ENCODE peak calls at places on chromosomes 13 and 19, in eight cellular contexts. One of them, this sample, is unnamed.

GRCh38 chr13:97076898-97077297 is 82.6 kb upstream of the OXGR1 start:
- DNase-seq in CD4-positive, CD25-positive, alpha-beta regulatory T cell: no peak
- DNase-seq in uterus: no peak
- DNase-seq in mucosa of descending colon: no peak
- DNase-seq in heart left ventricle: no peak
- DNase-seq in pancreas: no peak
- DNase-seq in brain microvascular endothelial cell: peak
- DNase-seq in small intestine: no peak
- DNase-seq in this sample: no peak

GRCh38 chr19:2021453-2022140 is 6.1 kb upstream of the BTBD2 start:
- DNase-seq in brain microvascular endothelial cell: no peak
- DNase-seq in pancreas: no peak
- DNase-seq in heart left ventricle: no peak
- DNase-seq in small intestine: no peak
- DNase-seq in mucosa of descending colon: no peak
- DNase-seq in uterus: no peak
- DNase-seq in CD4-positive, CD25-positive, alpha-beta regulatory T cell: no peak
- DNase-seq in this sample: no peak

GRCh38 chr19:35977446-35978222 is 17.4 kb upstream of the SDHAF1 start:
- DNase-seq in uterus: no peak
- DNase-seq in CD4-positive, CD25-positive, alpha-beta regulatory T cell: no peak
- DNase-seq in brain microvascular endothelial cell: no peak
- DNase-seq in pancreas: no peak
- DNase-seq in heart left ventricle: no peak
- DNase-seq in small intestine: no peak
- DNase-seq in mucosa of descending colon: no peak
- DNase-seq in this sample: no peak

GRCh38 chr13:34372581-34372980 is 554.6 kb downstream of the RFC3 start:
- DNase-seq in pancreas: no peak
- DNase-seq in small intestine: no peak
- DNase-seq in heart left ventricle: no peak
- DNase-seq in brain microvascular endothelial cell: no peak
- DNase-seq in CD4-positive, CD25-positive, alpha-beta regulatory T cell: no peak
- DNase-seq in mucosa of descending colon: no peak
- DNase-seq in uterus: no peak
- DNase-seq in this sample: no peak

GRCh38 chr13:23488442-23488841 is 54.9 kb upstream of the SACS start:
- DNase-seq in small intestine: no peak
- DNase-seq in pancreas: no peak
- DNase-seq in mucosa of descending colon: no peak
- DNase-seq in heart left ventricle: no peak
- DNase-seq in uterus: no peak
- DNase-seq in brain microvascular endothelial cell: peak
- DNase-seq in CD4-positive, CD25-positive, alpha-beta regulatory T cell: no peak
- DNase-seq in this sample: no peak

GRCh38 chr13:94595006-94595942 is 678 bp downstream of the TGDS start:
- DNase-seq in uterus: no peak
- DNase-seq in heart left ventricle: no peak
- DNase-seq in mucosa of descending colon: peak
- DNase-seq in brain microvascular endothelial cell: no peak
- DNase-seq in small intestine: peak
- DNase-seq in CD4-positive, CD25-positive, alpha-beta regulatory T cell: no peak
- DNase-seq in pancreas: no peak
- DNase-seq in this sample: no peak

GRCh38 chr13:48165063-48165462 is 67.9 kb upstream of the ITM2B start:
- DNase-seq in CD4-positive, CD25-positive, alpha-beta regulatory T cell: no peak
- DNase-seq in small intestine: no peak
- DNase-seq in brain microvascular endothelial cell: no peak
- DNase-seq in uterus: no peak
- DNase-seq in pancreas: no peak
- DNase-seq in mucosa of descending colon: no peak
- DNase-seq in heart left ventricle: no peak
- DNase-seq in this sample: no peak

GRCh38 chr13:50410921-50411712 is 395.9 kb downstream of the KCNRG start:
- DNase-seq in heart left ventricle: no peak
- DNase-seq in CD4-positive, CD25-positive, alpha-beta regulatory T cell: no peak
- DNase-seq in small intestine: no peak
- DNase-seq in mucosa of descending colon: no peak
- DNase-seq in uterus: no peak
- DNase-seq in brain microvascular endothelial cell: peak
- DNase-seq in pancreas: no peak
- DNase-seq in this sample: peak

DNA sequence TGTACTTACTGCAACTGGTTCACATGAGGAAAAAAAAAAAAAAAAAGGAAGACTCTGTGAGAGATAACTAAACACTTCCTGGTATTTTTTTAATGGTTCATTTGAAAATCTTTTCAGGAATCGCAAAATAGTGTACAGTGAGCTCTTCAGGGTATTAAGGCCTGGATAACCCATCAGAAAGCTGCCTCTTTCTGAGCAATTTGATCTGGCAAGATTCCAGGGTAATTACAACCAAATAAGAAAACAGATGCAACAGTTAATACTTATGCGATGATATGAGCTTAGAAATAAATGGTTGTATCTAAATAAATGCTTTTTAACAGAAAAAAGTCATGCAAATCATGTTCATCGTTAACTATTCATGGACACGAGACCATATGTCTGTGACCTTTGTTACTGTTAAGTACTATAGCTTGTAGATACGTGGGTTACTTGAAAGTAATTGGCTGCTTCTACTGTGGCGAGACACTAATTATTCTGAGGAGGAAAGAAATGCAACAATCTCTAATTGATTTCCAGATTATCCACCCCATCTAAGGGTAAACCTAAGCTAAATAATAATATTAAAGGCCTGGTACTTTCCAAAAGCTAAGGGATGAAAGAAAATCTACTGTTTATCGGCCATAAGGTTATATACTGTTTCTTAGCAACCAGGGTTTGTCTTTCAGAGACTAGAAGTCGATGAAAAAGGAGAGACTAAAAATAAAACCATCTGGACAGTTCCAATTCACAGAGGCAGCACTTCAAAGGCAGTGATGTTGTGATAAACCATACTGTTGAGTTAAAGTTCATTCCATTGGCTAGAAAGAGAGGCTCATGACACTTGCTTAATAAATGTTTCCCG is 1.7 kb downstream of the EPSTI1 start:
- DNase-seq in CD4-positive, CD25-positive, alpha-beta regulatory T cell: peak
- DNase-seq in small intestine: peak
- DNase-seq in mucosa of descending colon: no peak
- DNase-seq in uterus: no peak
- DNase-seq in heart left ventricle: no peak
- DNase-seq in brain microvascular endothelial cell: peak
- DNase-seq in pancreas: no peak
- DNase-seq in this sample: no peak
- H3K4me3 ChIP-seq in CD4-positive, CD25-positive, alpha-beta regulatory T cell: peak
- H3K4me3 ChIP-seq in small intestine: peak
- H3K4me3 ChIP-seq in mucosa of descending colon: no peak
- H3K4me3 ChIP-seq in uterus: no peak
- H3K4me3 ChIP-seq in heart left ventricle: peak
- H3K4me3 ChIP-seq in brain microvascular endothelial cell: no peak
- H3K4me3 ChIP-seq in pancreas: no peak
- H3K4me3 ChIP-seq in this sample: no peak

GRCh38 chr19:14562660-14563589 is 8.9 kb downstream of the NDUFB7 start:
- DNase-seq in pancreas: no peak
- DNase-seq in heart left ventricle: no peak
- DNase-seq in small intestine: no peak
- DNase-seq in mucosa of descending colon: peak
- DNase-seq in uterus: no peak
- DNase-seq in CD4-positive, CD25-positive, alpha-beta regulatory T cell: no peak
- DNase-seq in brain microvascular endothelial cell: no peak
- DNase-seq in this sample: no peak

GRCh38 chr19:14560776-14561108 is 11.1 kb downstream of the NDUFB7 start:
- DNase-seq in uterus: no peak
- DNase-seq in pancreas: no peak
- DNase-seq in CD4-positive, CD25-positive, alpha-beta regulatory T cell: no peak
- DNase-seq in small intestine: no peak
- DNase-seq in brain microvascular endothelial cell: no peak
- DNase-seq in heart left ventricle: no peak
- DNase-seq in mucosa of descending colon: no peak
- DNase-seq in this sample: no peak

GRCh38 chr19:14561832-14562351 is 10.0 kb downstream of the NDUFB7 start:
- DNase-seq in pancreas: no peak
- DNase-seq in CD4-positive, CD25-positive, alpha-beta regulatory T cell: no peak
- DNase-seq in mucosa of descending colon: no peak
- DNase-seq in brain microvascular endothelial cell: peak
- DNase-seq in heart left ventricle: peak
- DNase-seq in small intestine: no peak
- DNase-seq in uterus: no peak
- DNase-seq in this sample: no peak

GRCh38 chr19:14559916-14560775 is 11.7 kb downstream of the NDUFB7 start:
- DNase-seq in uterus: no peak
- DNase-seq in small intestine: no peak
- DNase-seq in heart left ventricle: peak
- DNase-seq in brain microvascular endothelial cell: no peak
- DNase-seq in mucosa of descending colon: no peak
- DNase-seq in CD4-positive, CD25-positive, alpha-beta regulatory T cell: no peak
- DNase-seq in pancreas: no peak
- DNase-seq in this sample: no peak

GRCh38 chr19:14561249-14561648 is 10.6 kb downstream of the NDUFB7 start:
- DNase-seq in pancreas: no peak
- DNase-seq in CD4-positive, CD25-positive, alpha-beta regulatory T cell: no peak
- DNase-seq in uterus: no peak
- DNase-seq in heart left ventricle: no peak
- DNase-seq in brain microvascular endothelial cell: no peak
- DNase-seq in small intestine: no peak
- DNase-seq in mucosa of descending colon: no peak
- DNase-seq in this sample: no peak
- H3K4me3 ChIP-seq in pancreas: no peak
- H3K4me3 ChIP-seq in CD4-positive, CD25-positive, alpha-beta regulatory T cell: no peak
- H3K4me3 ChIP-seq in uterus: no peak
- H3K4me3 ChIP-seq in heart left ventricle: no peak
- H3K4me3 ChIP-seq in brain microvascular endothelial cell: no peak
- H3K4me3 ChIP-seq in small intestine: no peak
- H3K4me3 ChIP-seq in mucosa of descending colon: no peak
- H3K4me3 ChIP-seq in this sample: no peak

GRCh38 chr19:510606-511100 is 3.4 kb downstream of the TPGS1 start:
- DNase-seq in CD4-positive, CD25-positive, alpha-beta regulatory T cell: peak
- DNase-seq in mucosa of descending colon: peak
- DNase-seq in brain microvascular endothelial cell: peak
- DNase-seq in small intestine: peak
- DNase-seq in heart left ventricle: peak
- DNase-seq in uterus: peak
- DNase-seq in pancreas: peak
- DNase-seq in this sample: peak

GRCh38 chr19:512548-513365 is 5.5 kb downstream of the TPGS1 start:
- DNase-seq in brain microvascular endothelial cell: no peak
- DNase-seq in mucosa of descending colon: peak
- DNase-seq in heart left ventricle: no peak
- DNase-seq in uterus: no peak
- DNase-seq in pancreas: no peak
- DNase-seq in small intestine: no peak
- DNase-seq in CD4-positive, CD25-positive, alpha-beta regulatory T cell: no peak
- DNase-seq in this sample: no peak

GRCh38 chr19:508204-509150 is 1.2 kb downstream of the TPGS1 start:
- DNase-seq in brain microvascular endothelial cell: no peak
- DNase-seq in small intestine: no peak
- DNase-seq in heart left ventricle: no peak
- DNase-seq in CD4-positive, CD25-positive, alpha-beta regulatory T cell: no peak
- DNase-seq in mucosa of descending colon: peak
- DNase-seq in pancreas: peak
- DNase-seq in uterus: no peak
- DNase-seq in this sample: no peak

GRCh38 chr19:513368-514165 is 6.3 kb downstream of the TPGS1 start:
- DNase-seq in brain microvascular endothelial cell: no peak
- DNase-seq in small intestine: no peak
- DNase-seq in CD4-positive, CD25-positive, alpha-beta regulatory T cell: no peak
- DNase-seq in mucosa of descending colon: no peak
- DNase-seq in heart left ventricle: no peak
- DNase-seq in uterus: no peak
- DNase-seq in pancreas: no peak
- DNase-seq in this sample: no peak

DNA sequence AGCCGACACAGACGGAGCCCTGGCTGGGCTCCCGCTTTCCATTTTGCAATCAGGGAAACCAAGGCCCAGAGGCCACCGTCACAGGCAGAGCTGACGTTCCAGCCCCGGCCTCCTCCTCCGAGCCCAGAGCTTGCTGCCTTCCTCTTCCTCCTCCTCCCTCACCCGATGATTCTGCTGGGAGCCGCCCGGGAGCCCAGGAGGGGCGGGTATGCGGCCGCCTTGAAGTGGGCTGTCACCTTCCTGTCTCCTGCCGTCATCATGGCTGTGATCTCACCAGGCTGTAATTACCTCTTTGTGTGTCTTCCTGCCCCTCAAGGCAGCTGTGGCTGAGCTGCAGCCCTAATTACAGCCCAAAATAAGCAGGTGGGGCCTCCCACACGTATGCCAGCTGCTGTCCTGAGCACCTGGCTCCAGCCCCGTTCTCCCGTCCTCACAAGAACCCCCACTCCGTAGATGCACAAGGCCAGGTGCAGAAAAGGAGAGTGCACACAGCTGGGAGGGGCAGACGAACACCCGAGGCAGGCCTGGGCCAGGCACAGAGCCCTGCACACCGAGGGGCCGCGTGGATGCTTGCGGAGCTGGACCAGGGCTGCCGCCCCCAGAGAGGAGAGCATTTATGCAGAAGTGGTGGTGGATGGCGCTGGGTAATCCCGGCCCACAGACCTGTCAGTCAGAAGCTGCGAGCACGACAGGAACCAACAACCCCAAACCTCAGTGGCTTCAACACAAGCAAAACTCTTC is 4.0 kb downstream of the TPGS1 start:
- DNase-seq in pancreas: peak
- DNase-seq in uterus: no peak
- DNase-seq in heart left ventricle: peak
- DNase-seq in small intestine: peak
- DNase-seq in brain microvascular endothelial cell: no peak
- DNase-seq in mucosa of descending colon: peak
- DNase-seq in CD4-positive, CD25-positive, alpha-beta regulatory T cell: peak
- DNase-seq in this sample: no peak
- H3K4me3 ChIP-seq in pancreas: no peak
- H3K4me3 ChIP-seq in uterus: no peak
- H3K4me3 ChIP-seq in heart left ventricle: no peak
- H3K4me3 ChIP-seq in small intestine: peak
- H3K4me3 ChIP-seq in brain microvascular endothelial cell: no peak
- H3K4me3 ChIP-seq in mucosa of descending colon: no peak
- H3K4me3 ChIP-seq in CD4-positive, CD25-positive, alpha-beta regulatory T cell: peak
- H3K4me3 ChIP-seq in this sample: no peak

GRCh38 chr19:50908311-50908710 is 2.9 kb downstream of the KLK4 start:
- DNase-seq in small intestine: no peak
- DNase-seq in pancreas: no peak
- DNase-seq in heart left ventricle: no peak
- DNase-seq in mucosa of descending colon: no peak
- DNase-seq in uterus: no peak
- DNase-seq in brain microvascular endothelial cell: no peak
- DNase-seq in CD4-positive, CD25-positive, alpha-beta regulatory T cell: no peak
- DNase-seq in this sample: no peak

GRCh38 chr19:50911206-50912101 is at the start of gene KLK4:
- DNase-seq in heart left ventricle: no peak
- DNase-seq in brain microvascular endothelial cell: no peak
- DNase-seq in small intestine: no peak
- DNase-seq in CD4-positive, CD25-positive, alpha-beta regulatory T cell: no peak
- DNase-seq in pancreas: no peak
- DNase-seq in mucosa of descending colon: no peak
- DNase-seq in uterus: no peak
- DNase-seq in this sample: no peak

GRCh38 chr19:50910722-50911121 is 473 bp downstream of the KLK4 start:
- DNase-seq in mucosa of descending colon: no peak
- DNase-seq in uterus: no peak
- DNase-seq in CD4-positive, CD25-positive, alpha-beta regulatory T cell: no peak
- DNase-seq in small intestine: no peak
- DNase-seq in pancreas: no peak
- DNase-seq in heart left ventricle: no peak
- DNase-seq in brain microvascular endothelial cell: no peak
- DNase-seq in this sample: no peak

GRCh38 chr19:50912102-50912599 is 956 bp upstream of the KLK4 start:
- DNase-seq in pancreas: no peak
- DNase-seq in uterus: no peak
- DNase-seq in small intestine: no peak
- DNase-seq in mucosa of descending colon: no peak
- DNase-seq in brain microvascular endothelial cell: no peak
- DNase-seq in heart left ventricle: no peak
- DNase-seq in CD4-positive, CD25-positive, alpha-beta regulatory T cell: no peak
- DNase-seq in this sample: no peak

GRCh38 chr19:50909240-50910070 is 1.7 kb downstream of the KLK4 start:
- DNase-seq in pancreas: peak
- DNase-seq in mucosa of descending colon: peak
- DNase-seq in brain microvascular endothelial cell: peak
- DNase-seq in CD4-positive, CD25-positive, alpha-beta regulatory T cell: no peak
- DNase-seq in small intestine: peak
- DNase-seq in heart left ventricle: no peak
- DNase-seq in uterus: no peak
- DNase-seq in this sample: no peak
- H3K4me3 ChIP-seq in pancreas: no peak
- H3K4me3 ChIP-seq in mucosa of descending colon: no peak
- H3K4me3 ChIP-seq in brain microvascular endothelial cell: no peak
- H3K4me3 ChIP-seq in CD4-positive, CD25-positive, alpha-beta regulatory T cell: no peak
- H3K4me3 ChIP-seq in small intestine: peak
- H3K4me3 ChIP-seq in heart left ventricle: no peak
- H3K4me3 ChIP-seq in uterus: no peak
- H3K4me3 ChIP-seq in this sample: no peak

This sample was measured in AG04450.